ENCODE peak calls at places on chromosome 19, in seven cellular contexts. V is IMR-90, J is GM20000, W is cardiac muscle cell, R is B cell, L is stomach, C is right lobe of liver. A is an unnamed sample.

GRCh38 chr19:47379398-47379938 is 30.4 kb downstream of the DHX34 start:
- DNase-seq in V (no peak), J (no peak), W (no peak), R (no peak), L (no peak), C (no peak), A (no peak)

GRCh38 chr19:56577719-56578602 is 10.7 kb downstream of the ZNF470 start:
- DNase-seq in V (no peak), J (no peak), W (no peak), R (no peak), L (no peak), C (no peak), A (no peak)

GRCh38 chr19:5947435-5947834 is 30.5 kb downstream of the RANBP3 start:
- DNase-seq in V (peak), J (no peak), W (peak), R (no peak), L (peak), C (no peak), A (no peak)

GRCh38 chr19:1608414-1609391 is 3.4 kb upstream of the UQCR11 start:
- DNase-seq in V (no peak), J (peak), W (no peak), R (peak), L (no peak), C (no peak), A (peak)

GRCh38 chr19:4256563-4256962 is 9.7 kb downstream of the YJU2 start:
- DNase-seq in V (no peak), J (no peak), W (no peak), R (no peak), L (no peak), C (no peak), A (no peak)

GRCh38 chr19:46080561-46080960 is 39.8 kb upstream of the IGFL4 start:
- DNase-seq in V (peak), J (no peak), W (peak), R (no peak), L (no peak), C (no peak), A (peak)

GRCh38 chr19:4196587-4197148 is 14.2 kb downstream of the ANKRD24 start:
- DNase-seq in V (no peak), J (no peak), W (no peak), R (no peak), L (no peak), C (no peak), A (no peak)

GRCh38 chr19:45455707-45456499 is 11.9 kb upstream of the FOSB start:
- DNase-seq in V (peak), J (peak), W (peak), R (peak), L (peak), C (peak), A (peak)

GRCh38 chr19:39032164-39032918 is at the start of gene FBXO27:
- DNase-seq in V (no peak), J (peak), W (peak), R (peak), L (no peak), C (peak), A (no peak)

GRCh38 chr19:46724468-46724867 is 7.6 kb upstream of the PRKD2 start:
- DNase-seq in V (no peak), J (no peak), W (no peak), R (peak), L (no peak), C (no peak), A (no peak)

GRCh38 chr19:43667524-43668405 is 2.2 kb downstream of the PLAUR start:
- DNase-seq in V (peak), J (no peak), W (peak), R (peak), L (no peak), C (no peak), A (no peak)

GRCh38 chr19:16205205-16206045 is 7.7 kb downstream of the AP1M1 start:
- DNase-seq in V (no peak), J (no peak), W (no peak), R (peak), L (no peak), C (peak), A (no peak)

GRCh38 chr19:1855040-1855827 is 7.0 kb upstream of the REXO1 start:
- DNase-seq in V (peak), J (peak), W (peak), R (peak), L (peak), C (peak), A (peak)

GRCh38 chr19:35124098-35125060 is 8.8 kb downstream of the FXYD3 start:
- DNase-seq in V (peak), J (peak), W (peak), R (peak), L (peak), C (peak), A (peak)

GRCh38 chr19:45098521-45099464 is 5.8 kb downstream of the PPP1R37 start:
- DNase-seq in V (peak), J (no peak), W (peak), R (no peak), L (peak), C (no peak), A (no peak)

GRCh38 chr19:3365093-3365446 is 1.3 kb upstream of the NFIC start:
- DNase-seq in V (no peak), J (no peak), W (no peak), R (no peak), L (no peak), C (no peak), A (no peak)

GRCh38 chr19:574658-575526 is 2.5 kb downstream of the BSG start:
- DNase-seq in V (peak), J (peak), W (peak), R (no peak), L (peak), C (peak), A (peak)

GRCh38 chr19:56765107-56765506 is 75.4 kb downstream of the PEG3 start:
- DNase-seq in V (no peak), J (no peak), W (peak), R (peak), L (peak), C (peak), A (no peak)

GRCh38 chr19:35206379-35206778 is 22.2 kb downstream of the FAM187B start:
- DNase-seq in V (no peak), J (peak), W (no peak), R (peak), L (no peak), C (peak), A (no peak)

GRCh38 chr19:44988896-44989563 is 12.2 kb upstream of the RELB start:
- DNase-seq in V (peak), J (peak), W (peak), R (peak), L (peak), C (peak), A (peak)

GRCh38 chr19:1854032-1854541 is 5.8 kb upstream of the REXO1 start:
- DNase-seq in V (no peak), J (no peak), W (no peak), R (no peak), L (no peak), C (no peak), A (no peak)

GRCh38 chr19:7478843-7479227 is 10.0 kb downstream of the PEX11G start:
- DNase-seq in V (no peak), J (no peak), W (no peak), R (no peak), L (no peak), C (no peak), A (no peak)

GRCh38 chr19:29662604-29663404 is 2.5 kb upstream of the PLEKHF1 start:
- DNase-seq in V (peak), J (no peak), W (peak), R (no peak), L (peak), C (peak), A (peak)

GRCh38 chr19:681029-681626 is 4.9 kb downstream of the FSTL3 start:
- DNase-seq in V (no peak), J (peak), W (no peak), R (peak), L (peak), C (no peak), A (no peak)

GRCh38 chr19:4108767-4109625 is 14.9 kb downstream of the MAP2K2 start:
- DNase-seq in V (no peak), J (peak), W (no peak), R (peak), L (peak), C (no peak), A (no peak)

GRCh38 chr19:2325261-2326046 is 2.9 kb downstream of the LSM7 start:
- DNase-seq in V (no peak), J (no peak), W (no peak), R (peak), L (no peak), C (no peak), A (no peak)

GRCh38 chr19:4199699-4200293 is 17.3 kb downstream of the ANKRD24 start:
- DNase-seq in V (no peak), J (no peak), W (no peak), R (no peak), L (no peak), C (no peak), A (no peak)

GRCh38 chr19:3656747-3657394 is 30.3 kb upstream of the CACTIN start:
- DNase-seq in V (no peak), J (no peak), W (no peak), R (no peak), L (no peak), C (no peak), A (peak)

GRCh38 chr19:47658431-47659383 is 49.8 kb downstream of the BICRA start:
- DNase-seq in V (no peak), J (no peak), W (peak), R (no peak), L (peak), C (no peak), A (no peak)

GRCh38 chr19:13010038-13010991 is 15.0 kb downstream of the NFIX start:
- DNase-seq in V (no peak), J (peak), W (peak), R (peak), L (peak), C (no peak), A (no peak)

GRCh38 chr19:37519890-37520289 is 13.2 kb downstream of the ZNF793 start:
- DNase-seq in V (peak), J (no peak), W (peak), R (no peak), L (no peak), C (no peak), A (no peak)

GRCh38 chr19:23281663-23282276 is 31.6 kb upstream of the ZNF724 start:
- DNase-seq in V (no peak), J (no peak), W (no peak), R (no peak), L (no peak), C (no peak), A (no peak)

GRCh38 chr19:4068058-4068966 is 1.6 kb upstream of the ZBTB7A start:
- DNase-seq in V (no peak), J (peak), W (no peak), R (peak), L (no peak), C (no peak), A (no peak)

GRCh38 chr19:5143471-5144411 is 174.8 kb downstream of the KDM4B start:
- DNase-seq in V (no peak), J (no peak), W (no peak), R (peak), L (no peak), C (no peak), A (no peak)

DNA sequence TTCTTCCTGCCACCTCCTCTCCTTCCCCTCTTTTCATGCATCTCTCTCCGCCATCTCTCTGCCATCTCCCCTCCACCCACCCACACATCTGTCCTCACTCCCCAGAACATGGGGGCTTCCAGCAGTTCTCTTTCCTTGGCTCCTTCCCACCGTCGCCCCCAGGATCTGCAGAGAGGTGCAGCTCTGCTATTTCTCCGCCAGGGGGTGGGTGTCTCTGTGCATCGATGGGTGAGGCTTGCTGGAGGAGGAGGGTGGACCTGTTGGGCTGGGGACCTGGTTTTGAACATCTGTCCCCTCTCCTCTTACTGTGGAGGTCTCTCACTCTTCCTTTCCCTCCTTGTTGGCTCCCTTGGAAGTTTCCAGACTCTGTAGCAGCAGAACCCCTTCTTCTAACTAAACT is 51.7 kb downstream of the MYH14 start:
- DNase-seq in V (no peak), J (no peak), W (no peak), R (no peak), L (no peak), C (no peak), A (no peak)
- TF ChIP-seq CTCF in V (no peak), J (peak), W (peak), R (no peak), L (no peak), C (no peak), A (no peak)

DNA sequence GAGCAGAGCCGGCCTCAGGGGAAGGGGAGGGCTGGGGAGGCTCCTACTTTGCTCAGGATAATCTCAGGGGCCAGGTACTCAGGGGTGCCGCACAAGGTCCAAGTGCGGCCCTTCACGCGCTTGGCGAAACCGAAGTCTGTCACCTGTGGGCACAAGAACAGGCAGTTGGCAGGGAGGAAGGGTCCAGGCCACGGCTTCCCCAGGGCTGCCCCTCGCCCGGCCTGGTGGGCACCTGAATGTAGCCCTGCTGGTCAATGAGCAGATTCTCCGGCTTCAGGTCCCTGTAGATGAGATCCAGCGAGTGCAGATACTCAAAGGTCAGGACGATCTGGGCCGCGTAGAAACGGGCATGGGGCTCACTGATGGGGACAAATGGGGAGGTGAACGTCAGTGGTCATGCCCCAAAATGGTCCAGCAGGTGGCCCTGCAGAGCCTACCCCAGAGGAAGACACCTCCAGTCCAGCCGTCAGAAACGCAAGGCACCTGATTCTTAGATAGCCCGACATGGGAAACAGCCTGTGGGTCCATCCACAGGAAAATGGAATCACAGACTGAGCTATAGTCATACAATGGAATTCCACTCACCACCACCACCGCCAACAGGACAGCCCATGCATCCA is 7.1 kb upstream of the SAMD1 start:
- DNase-seq in V (no peak), J (no peak), W (no peak), R (no peak), L (no peak), C (no peak), A (no peak)
- TF ChIP-seq CTCF in V (peak), J (no peak), W (peak), R (no peak), L (no peak), C (peak), A (no peak)

DNA sequence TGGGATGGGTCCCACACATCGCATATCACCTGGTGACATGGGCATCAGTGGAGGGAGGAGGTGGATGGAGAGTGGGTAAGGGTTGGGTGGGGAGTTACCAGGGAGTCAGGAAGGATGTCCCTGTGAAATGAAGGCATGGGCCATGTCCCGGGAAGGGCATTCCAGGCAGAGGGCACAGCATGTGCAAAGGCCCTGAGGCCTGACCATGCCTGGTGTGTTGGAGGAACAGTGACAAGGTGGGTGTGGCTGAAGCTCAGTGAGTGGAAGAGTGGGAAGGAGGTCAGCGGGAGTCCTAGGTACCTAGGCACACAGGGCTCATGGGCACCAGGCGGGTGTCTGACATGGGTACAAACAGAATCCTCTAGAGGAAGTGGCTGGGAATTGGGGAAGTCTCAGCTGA is 11.0 kb upstream of the COLGALT1 start:
- DNase-seq in V (no peak), J (no peak), W (no peak), R (no peak), L (no peak), C (no peak), A (no peak)
- TF ChIP-seq CTCF in V (no peak), J (no peak), W (no peak), R (no peak), L (no peak), C (no peak), A (no peak)

GRCh38 chr19:18807861-18808331 is 16.8 kb upstream of the COMP start:
- DNase-seq in V (no peak), J (no peak), W (peak), R (no peak), L (no peak), C (no peak), A (no peak)
- TF ChIP-seq CTCF in V (no peak), J (no peak), W (no peak), R (no peak), L (no peak), C (no peak), A (no peak)

GRCh38 chr19:8487137-8487851 is 15.1 kb downstream of the PRAM1 start:
- DNase-seq in V (no peak), J (no peak), W (no peak), R (no peak), L (no peak), C (no peak), A (no peak)
- TF ChIP-seq CTCF in V (no peak), J (no peak), W (no peak), R (no peak), L (no peak), C (no peak), A (no peak)

DNA sequence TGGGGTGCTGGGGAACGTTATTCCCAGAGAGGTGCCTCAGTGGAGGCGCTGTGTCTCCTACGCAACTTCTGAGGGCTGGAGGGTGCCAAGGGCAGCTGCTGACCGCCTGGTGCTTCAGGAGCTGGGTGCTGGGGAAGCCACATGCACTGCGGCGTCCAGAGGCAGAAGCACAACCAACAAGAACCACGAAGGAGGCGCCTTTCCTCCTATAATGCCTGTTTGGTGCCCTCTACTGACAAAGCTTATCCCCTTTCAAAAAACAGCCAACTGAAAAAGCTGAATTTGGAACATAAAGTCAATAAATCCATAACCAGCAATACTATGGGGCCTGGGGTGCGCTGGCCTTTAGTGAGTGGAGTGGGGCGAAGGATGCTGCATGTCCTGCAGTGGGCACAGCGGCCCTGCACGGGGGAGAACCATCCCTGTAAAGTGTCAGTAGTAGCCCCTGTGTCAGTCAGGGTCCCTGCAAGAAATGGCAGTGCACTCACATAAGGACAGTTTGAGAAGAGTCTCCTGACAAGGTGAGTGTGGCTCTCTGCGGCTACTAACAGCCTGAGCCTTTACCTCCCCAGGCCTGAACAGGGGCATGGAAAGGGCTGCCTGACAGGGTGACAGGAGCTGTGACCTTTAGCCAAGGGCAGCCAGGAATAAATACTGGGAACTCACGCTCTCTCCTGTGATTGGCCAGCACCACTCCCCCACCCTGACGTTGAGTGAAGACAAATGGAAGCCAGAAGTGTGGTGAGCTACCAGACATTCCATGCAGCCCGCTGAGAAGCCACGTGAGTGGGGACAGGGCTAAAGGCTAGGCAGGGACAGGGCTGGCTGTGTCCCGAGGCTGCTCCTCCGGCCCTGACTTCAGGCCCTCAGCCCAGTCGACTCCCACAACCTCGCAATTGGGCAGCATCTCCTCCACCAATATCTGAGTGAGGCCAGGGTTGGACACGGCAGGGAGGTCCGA is 4.5 kb upstream of the B3GNT8 start:
- DNase-seq in V (peak), J (no peak), W (peak), R (no peak), L (no peak), C (peak), A (peak)
- TF ChIP-seq CTCF in V (peak), J (no peak), W (peak), R (no peak), L (no peak), C (peak), A (peak)

GRCh38 chr19:11451327-11451941 is 16.0 kb downstream of the PRKCSH start:
- DNase-seq in V (no peak), J (no peak), W (no peak), R (no peak), L (no peak), C (no peak), A (no peak)

GRCh38 chr19:11456659-11457058 is 21.2 kb downstream of the PRKCSH start:
- DNase-seq in V (no peak), J (no peak), W (no peak), R (no peak), L (no peak), C (no peak), A (no peak)

GRCh38 chr19:11451942-11452813 is 16.7 kb downstream of the PRKCSH start:
- DNase-seq in V (no peak), J (peak), W (peak), R (no peak), L (no peak), C (no peak), A (no peak)

GRCh38 chr19:11452814-11453335 is 17.4 kb downstream of the PRKCSH start:
- DNase-seq in V (no peak), J (no peak), W (no peak), R (no peak), L (no peak), C (no peak), A (no peak)

GRCh38 chr19:11453468-11454341 is 18.3 kb downstream of the PRKCSH start:
- DNase-seq in V (no peak), J (peak), W (no peak), R (peak), L (no peak), C (no peak), A (no peak)
- TF ChIP-seq CTCF in V (peak), J (peak), W (peak), R (peak), L (no peak), C (no peak), A (peak)